ENCODE peak calls at places on chromosome 4, in seven cellular contexts. Y is esophagus squamous epithelium, M is endothelial cell of umbilical vein, U is left ventricle myocardium inferior, V is mammary epithelial cell, Z is lower lobe of right lung, C is heart right ventricle. J is an unnamed sample. For H3K36me3 and H3K4me1, the result is how much of the 10 kb centered on the place peaks cover.

GRCh38 chr4:111209706-111210105 is 586.8 kb upstream of the PITX2 start:
- DNase-seq in C (no peak), U (no peak), Z (no peak), Y (no peak), V (no peak), M (no peak), J (no peak)

GRCh38 chr4:184514121-184514988 is 40.0 kb upstream of the IRF2 start:
- DNase-seq in U (peak), C (peak), Y (peak), M (peak), V (peak), Z (peak), J (no peak)

GRCh38 chr4:185774815-185775684 is 36.9 kb downstream of the SORBS2 start:
- DNase-seq in U (no peak), Y (no peak), Z (peak), M (peak), V (no peak), C (no peak), J (no peak)

GRCh38 chr4:10762541-10762940 is 78.0 kb upstream of the CLNK start:
- DNase-seq in U (no peak), Y (no peak), Z (no peak), C (no peak), V (no peak), M (no peak), J (no peak)

GRCh38 chr4:113355550-113356371 is 306.3 kb downstream of the ANK2 start:
- DNase-seq in M (peak), Z (no peak), V (peak), U (peak), Y (no peak), C (peak), J (no peak)

GRCh38 chr4:49217492-49217891 is 231.4 kb downstream of the CWH43 start:
- DNase-seq in Y (no peak), V (no peak), U (no peak), C (no peak), Z (no peak), M (no peak), J (no peak)

GRCh38 chr4:55549888-55550287 is 3.2 kb upstream of the CLOCK start:
- DNase-seq in U (no peak), Z (no peak), V (peak), Y (no peak), M (no peak), C (no peak), J (no peak)

GRCh38 chr4:155232432-155232831 is 24.0 kb downstream of the NPY2R start:
- DNase-seq in V (no peak), Y (no peak), Z (no peak), U (no peak), M (no peak), C (no peak), J (no peak)

GRCh38 chr4:111678908-111679307 is 466.3 kb upstream of the FAM241A start:
- DNase-seq in C (no peak), Y (no peak), U (no peak), V (no peak), M (no peak), Z (no peak), J (no peak)

GRCh38 chr4:79597266-79597665 is 189.2 kb upstream of the GK2 start:
- DNase-seq in U (no peak), C (no peak), Z (no peak), V (no peak), M (no peak), Y (no peak), J (no peak)

GRCh38 chr4:80307183-80307735 is 28.3 kb upstream of the CFAP299 start:
- DNase-seq in M (peak), U (no peak), V (peak), Z (no peak), C (no peak), Y (no peak), J (no peak)

GRCh38 chr4:75950416-75950815 is 9.6 kb upstream of the NAAA start:
- DNase-seq in V (no peak), M (no peak), C (no peak), U (no peak), Y (no peak), Z (no peak), J (no peak)

GRCh38 chr4:128810331-128810870 is 901 bp downstream of the JADE1 start:
- DNase-seq in Y (no peak), U (peak), V (no peak), C (no peak), Z (peak), M (no peak), J (peak)

GRCh38 chr4:89293299-89293698 is 14.3 kb downstream of the GPRIN3 start:
- DNase-seq in U (no peak), C (no peak), V (no peak), Z (no peak), Y (no peak), M (no peak), J (no peak)

GRCh38 chr4:27215421-27215820 is 354.8 kb downstream of the STIM2 start:
- DNase-seq in Y (no peak), Z (no peak), M (no peak), U (no peak), V (no peak), C (no peak), J (no peak)
- H3K27ac ChIP-seq in Y (no peak), Z (no peak), M (no peak), U (no peak), V (no peak), C (no peak), J (no peak)

DNA sequence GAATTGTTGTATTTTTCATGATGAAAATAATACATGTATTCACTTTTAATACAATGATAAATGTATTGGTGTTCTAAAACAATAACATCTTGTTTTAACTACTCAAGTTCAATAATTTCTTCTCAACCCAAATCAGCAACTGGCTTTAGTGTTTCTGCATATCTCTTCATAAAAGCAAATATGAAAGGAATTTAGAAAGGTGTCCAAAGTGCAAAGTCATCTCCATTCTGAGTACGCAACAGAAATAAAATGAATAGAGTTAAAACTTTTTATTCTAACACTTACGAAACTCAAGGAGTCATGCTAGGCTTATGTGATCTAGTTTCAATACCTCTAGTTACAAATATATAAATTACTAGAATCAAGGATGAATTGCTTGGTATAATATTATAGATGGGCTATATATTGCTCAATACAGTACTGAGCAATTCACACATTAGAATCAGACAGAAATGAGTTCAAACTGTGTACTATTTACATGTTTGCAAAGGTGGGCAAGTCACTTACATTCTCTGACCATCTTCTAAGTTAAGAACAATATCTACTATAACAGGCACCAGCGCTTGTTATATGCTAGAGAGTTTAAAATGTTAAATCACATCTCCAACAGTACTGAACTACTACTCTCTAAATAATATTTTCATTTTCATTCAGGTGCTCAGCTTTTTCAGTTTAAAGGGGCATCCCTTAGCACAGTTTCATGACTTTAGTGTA is 51.5 kb downstream of the PPA2 start:
- DNase-seq in Z (no peak), M (no peak), V (no peak), Y (no peak), U (no peak), C (no peak), J (no peak)
- H3K36me3 ChIP-seq in Z (half or more), M (under half), V (under half), Y (under half), U (half or more), C (half or more), J (under half)

GRCh38 chr4:40548256-40548655 is 81.4 kb downstream of the RBM47 start:
- DNase-seq in U (no peak), V (no peak), Y (no peak), C (no peak), M (no peak), Z (no peak), J (no peak)
- H3K4me1 ChIP-seq in U (under half), V (under half), Y (under half), C (under half), M (under half), Z (under half), J (under half)

GRCh38 chr4:174460684-174461083 is 61.6 kb downstream of the HPGD start:
- DNase-seq in C (no peak), U (no peak), V (peak), Z (no peak), M (peak), Y (no peak), J (no peak)
- H3K27ac ChIP-seq in C (no peak), U (no peak), V (no peak), Z (no peak), M (no peak), Y (no peak), J (peak)

GRCh38 chr4:22969314-22969896 is 276.7 kb downstream of the GBA3 start:
- DNase-seq in Y (no peak), U (no peak), C (no peak), V (peak), M (no peak), Z (no peak), J (no peak)
- H3K36me3 ChIP-seq in Y (under half), U (under half), C (under half), V (under half), M (under half), Z (under half), J (under half)

J was measured in pancreas.